ENCODE peak calls at places on chromosomes 3 and 15, in eight cellular contexts. O is CD8-positive, alpha-beta T cell; P is mammary epithelial cell; W is right atrium auricular region; B is spleen; J is AG09309; Y is GM12865; E is SK-N-SH. H is an unnamed sample.

GRCh38 chr15:36401586-36401966 is 177.8 kb upstream of the CDIN1 start:
- DNase-seq in W (no peak), O (no peak), E (no peak), J (no peak), B (no peak), Y (peak), P (no peak), H (no peak)

GRCh38 chr15:36595625-36596024 is 16.2 kb downstream of the CDIN1 start:
- DNase-seq in Y (no peak), P (no peak), J (no peak), O (no peak), E (no peak), W (no peak), B (no peak), H (no peak)

GRCh38 chr15:74889882-74890768 is at the start of gene MPI:
- DNase-seq in Y (peak), J (no peak), E (peak), P (peak), B (peak), O (peak), W (peak), H (peak)

GRCh38 chr3:66816110-66816761 is 181.9 kb upstream of the KBTBD8 start:
- DNase-seq in B (no peak), Y (peak), E (peak), O (no peak), J (peak), P (peak), W (no peak), H (peak)

GRCh38 chr3:158702815-158703481 is 29.3 kb downstream of the RARRES1 start:
- DNase-seq in B (no peak), W (no peak), J (no peak), P (no peak), Y (no peak), O (no peak), E (no peak), H (peak)

GRCh38 chr3:113557374-113557773 is 25.0 kb downstream of the SIDT1 start:
- DNase-seq in B (no peak), J (no peak), O (no peak), Y (peak), P (peak), E (no peak), W (no peak), H (peak)

GRCh38 chr3:9172851-9173320 is 76.6 kb downstream of the SRGAP3 start:
- DNase-seq in P (peak), E (peak), O (no peak), B (no peak), Y (no peak), J (no peak), W (no peak), H (peak)

GRCh38 chr15:80183886-80184285 is 31.1 kb downstream of the FAH start:
- DNase-seq in P (no peak), Y (no peak), B (no peak), E (peak), J (no peak), O (no peak), W (no peak), H (no peak)

GRCh38 chr15:36175181-36175750 is 404.2 kb upstream of the CDIN1 start:
- DNase-seq in O (no peak), E (no peak), P (no peak), B (no peak), J (no peak), Y (no peak), W (no peak), H (no peak)

GRCh38 chr15:85973584-85974347 is 105.9 kb upstream of the AGBL1 start:
- DNase-seq in P (no peak), Y (no peak), W (no peak), J (no peak), O (no peak), B (no peak), E (no peak), H (no peak)

GRCh38 chr15:83671603-83672002 is 17.7 kb downstream of the ADAMTSL3 start:
- DNase-seq in P (no peak), Y (no peak), W (no peak), O (no peak), B (no peak), J (no peak), E (no peak), H (no peak)

GRCh38 chr15:83670628-83671027 is 16.7 kb downstream of the ADAMTSL3 start:
- DNase-seq in O (no peak), E (no peak), W (no peak), P (no peak), J (no peak), B (no peak), Y (no peak), H (no peak)

DNA sequence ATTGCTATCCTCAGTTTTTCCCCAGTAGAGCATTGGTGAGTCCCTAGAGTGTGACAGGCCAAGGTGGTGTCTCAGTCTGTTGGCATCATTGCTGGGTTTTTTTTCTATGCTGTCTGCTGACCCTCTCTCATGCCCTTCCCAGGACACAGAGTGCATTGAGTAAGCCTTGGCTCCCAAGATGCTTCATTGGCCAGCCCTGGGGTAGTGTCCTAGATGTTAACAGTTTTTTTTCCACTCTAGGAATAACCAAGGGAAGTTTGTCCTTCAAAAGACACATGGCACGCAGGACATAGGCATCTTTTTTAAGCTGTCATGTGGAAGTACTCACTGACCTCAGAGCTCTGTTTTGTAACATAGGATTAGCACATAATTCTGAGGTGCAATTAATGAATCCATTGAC is 19.5 kb downstream of the ADAMTSL3 start:
- DNase-seq in P (no peak), W (no peak), E (no peak), J (no peak), O (no peak), Y (no peak), B (no peak), H (no peak)
- H3K4me3 ChIP-seq in P (no peak), W (no peak), E (no peak), J (no peak), O (no peak), Y (no peak), B (no peak), H (no peak)

DNA sequence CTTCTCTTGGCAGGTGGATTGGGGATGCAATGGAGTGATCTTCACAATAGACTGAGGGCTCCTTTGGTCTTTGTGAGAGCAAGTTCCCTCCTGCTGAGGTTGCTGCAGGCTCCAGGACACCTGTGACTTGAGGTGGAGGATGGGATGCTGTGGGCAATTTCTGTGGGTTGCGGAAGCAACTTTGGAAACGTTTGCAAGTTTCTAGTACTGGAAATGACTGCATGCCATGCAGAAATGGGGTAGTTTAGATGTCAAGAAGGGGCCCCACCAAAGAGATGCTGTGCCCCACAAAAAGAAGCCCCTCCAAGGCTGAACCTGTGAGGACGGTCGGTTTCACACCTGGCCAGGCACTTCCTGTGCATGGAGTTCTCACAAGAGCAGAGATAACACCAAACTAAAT is 80.4 kb upstream of the XCR1 start:
- DNase-seq in J (no peak), E (no peak), O (no peak), P (no peak), B (peak), W (no peak), Y (no peak), H (no peak)
- H3K4me3 ChIP-seq in J (no peak), E (no peak), O (no peak), P (no peak), B (no peak), W (no peak), Y (no peak), H (no peak)

DNA sequence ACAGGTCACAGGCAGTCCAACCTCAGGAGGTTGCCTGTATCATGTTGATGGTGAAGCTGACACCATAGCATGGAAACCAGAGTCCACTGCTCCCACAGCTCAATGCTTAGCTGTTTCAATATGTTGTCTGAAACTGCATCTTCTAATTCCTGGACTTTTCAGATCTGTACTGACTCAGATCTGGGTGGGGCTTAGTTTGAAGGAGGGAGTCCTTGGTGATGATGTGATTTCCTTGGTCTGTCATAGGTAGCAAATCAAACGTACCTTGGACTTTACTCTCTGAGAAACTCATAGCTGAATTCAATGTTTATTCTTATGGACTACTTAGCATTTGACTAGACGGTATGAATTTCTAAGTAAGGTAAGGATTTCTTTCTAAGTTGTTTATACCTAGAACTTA is at the start of gene HHLA2:
- DNase-seq in Y (peak), B (no peak), P (peak), O (no peak), E (no peak), W (no peak), J (no peak), H (peak)
- H3K4me3 ChIP-seq in Y (no peak), B (no peak), P (no peak), O (no peak), E (no peak), W (no peak), J (no peak), H (no peak)

GRCh38 chr3:99962703-99963102 is 145.0 kb downstream of the CMSS1 start:
- DNase-seq in P (no peak), Y (no peak), O (no peak), E (no peak), W (no peak), B (no peak), J (peak), H (no peak)

GRCh38 chr3:99958177-99958912 is 140.7 kb downstream of the CMSS1 start:
- DNase-seq in Y (no peak), B (no peak), J (no peak), W (no peak), E (no peak), P (no peak), O (no peak), H (no peak)

GRCh38 chr3:99961756-99962515 is 144.3 kb downstream of the CMSS1 start:
- DNase-seq in J (no peak), O (no peak), E (no peak), Y (no peak), B (no peak), P (no peak), W (no peak), H (no peak)

GRCh38 chr3:99960123-99960878 is 142.6 kb downstream of the CMSS1 start:
- DNase-seq in E (no peak), W (no peak), B (no peak), P (no peak), J (no peak), O (no peak), Y (no peak), H (no peak)

DNA sequence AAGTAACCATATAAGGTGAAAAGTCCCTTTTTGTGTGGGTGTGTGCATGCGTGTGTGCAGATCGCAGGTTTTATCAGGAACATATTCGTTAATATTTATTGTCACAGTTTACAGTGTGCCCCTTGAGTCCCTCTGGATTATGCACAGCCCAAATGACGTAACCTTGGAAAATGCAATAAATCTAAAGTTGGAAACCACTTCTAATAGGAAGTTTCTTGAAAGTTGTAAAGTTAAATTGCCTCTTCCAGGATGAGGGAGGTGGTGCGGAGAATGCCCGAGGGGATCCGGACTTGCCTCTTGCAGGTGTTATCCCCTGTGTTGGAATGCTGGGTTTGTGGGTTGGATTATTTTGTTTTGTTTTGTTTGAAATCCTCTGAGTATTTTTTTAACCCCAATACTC is 143.3 kb downstream of the CMSS1 start:
- DNase-seq in W (no peak), P (no peak), B (no peak), E (no peak), J (no peak), O (no peak), Y (no peak), H (no peak)
- H3K4me3 ChIP-seq in W (no peak), P (no peak), B (no peak), E (no peak), J (no peak), O (no peak), Y (no peak), H (no peak)

GRCh38 chr3:24678021-24678420 is 183.4 kb upstream of the THRB start:
- DNase-seq in O (no peak), E (no peak), W (no peak), J (no peak), B (no peak), Y (no peak), P (no peak), H (no peak)

GRCh38 chr3:24680214-24680967 is 185.7 kb upstream of the THRB start:
- DNase-seq in P (peak), E (peak), Y (peak), B (peak), O (peak), J (no peak), W (peak), H (peak)

GRCh38 chr3:24682141-24682547 is 187.5 kb upstream of the THRB start:
- DNase-seq in E (no peak), W (no peak), O (no peak), P (peak), B (no peak), Y (no peak), J (peak), H (peak)

GRCh38 chr3:24679429-24679828 is 184.8 kb upstream of the THRB start:
- DNase-seq in W (no peak), Y (no peak), O (no peak), E (no peak), B (no peak), P (no peak), J (no peak), H (no peak)

DNA sequence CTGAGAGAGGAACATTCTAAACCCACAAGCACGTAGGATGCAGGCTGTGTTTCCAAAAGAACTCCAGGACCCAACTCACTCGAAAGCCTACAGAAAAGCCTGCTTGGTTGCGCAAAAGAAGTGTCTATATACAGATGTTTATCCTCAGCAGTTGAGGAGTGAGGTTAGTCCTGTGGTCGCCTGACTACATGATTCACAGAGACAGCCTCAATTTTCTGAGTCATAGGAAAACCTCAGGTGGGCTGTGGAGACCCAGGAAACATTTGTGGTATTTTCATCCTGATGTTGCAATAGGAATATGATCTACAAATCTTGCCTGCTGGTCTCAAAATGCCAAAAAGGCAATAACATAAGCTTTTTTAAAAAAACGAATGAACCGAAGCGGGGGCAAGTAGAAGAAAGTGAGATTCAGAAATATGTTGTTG is 183.8 kb upstream of the THRB start:
- DNase-seq in J (peak), P (peak), B (no peak), Y (no peak), O (no peak), E (no peak), W (no peak), H (peak)
- H3K4me3 ChIP-seq in J (no peak), P (peak), B (no peak), Y (no peak), O (no peak), E (no peak), W (no peak), H (no peak)

GRCh38 chr3:11096266-11097135 is 57.8 kb upstream of the HRH1 start:
- DNase-seq in P (peak), J (peak), Y (no peak), W (peak), O (peak), E (peak), B (no peak), H (peak)
- H3K4me3 ChIP-seq in P (peak), J (peak), Y (no peak), W (peak), O (no peak), E (peak), B (peak), H (peak)